ENCODE peak calls at places on chromosomes 12 and 14, in eight cellular contexts. K, J, C, L, T, P, X and Q are unnamed samples.

GRCh38 chr14:26200675-26201074 is 397.2 kb downstream of the NOVA1 start:
- DNase-seq in K (no peak), J (no peak), C (peak; percentile 32), L (no peak), T (no peak), P (no peak), X (no peak), Q (no peak)

GRCh38 chr12:124397807-124398577 is 103.1 kb downstream of the RFLNA start:
- DNase-seq in K (peak; percentile 58), J (no peak), C (no peak), L (no peak), T (peak; percentile 68), P (no peak), X (no peak), Q (no peak)

GRCh38 chr14:89198544-89199329 is 218.3 kb downstream of the FOXN3 start:
- DNase-seq in K (peak; percentile 49), J (no peak), C (no peak), L (no peak), T (no peak), P (no peak), X (no peak), Q (no peak)

GRCh38 chr12:51661836-51662235 is 70.8 kb downstream of the SCN8A start:
- DNase-seq in K (no peak), J (no peak), C (no peak), L (no peak), T (no peak), P (no peak), X (no peak), Q (no peak)

GRCh38 chr12:64091186-64091585 is 130.9 kb downstream of the KICS2 start:
- DNase-seq in K (no peak), J (no peak), C (no peak), L (no peak), T (no peak), P (no peak), X (no peak), Q (no peak)

GRCh38 chr14:55843718-55844403 is 263.9 kb downstream of the KTN1 start:
- DNase-seq in K (no peak), J (no peak), C (no peak), L (no peak), T (no peak), P (no peak), X (no peak), Q (no peak)

GRCh38 chr14:64990291-64990690 is 3.6 kb downstream of the FNTB start:
- DNase-seq in K (no peak), J (no peak), C (no peak), L (no peak), T (no peak), P (no peak), X (no peak), Q (no peak)

GRCh38 chr14:87908591-87908990 is 84.4 kb downstream of the GALC start:
- DNase-seq in K (no peak), J (no peak), C (no peak), L (no peak), T (no peak), P (peak; percentile 5), X (peak; percentile 8), Q (no peak)

GRCh38 chr12:113227169-113227568 is 5.9 kb downstream of the TPCN1 start:
- DNase-seq in K (no peak), J (no peak), C (no peak), L (no peak), T (peak; percentile 43), P (no peak), X (no peak), Q (no peak)

GRCh38 chr14:89337912-89338311 is 79.1 kb downstream of the FOXN3 start:
- DNase-seq in K (no peak), J (no peak), C (no peak), L (no peak), T (no peak), P (no peak), X (no peak), Q (peak; percentile 66)

GRCh38 chr14:62692490-62693106 is 352.7 kb downstream of the KCNH5 start:
- DNase-seq in K (no peak), J (no peak), C (peak; percentile 0), L (no peak), T (no peak), P (no peak), X (no peak), Q (no peak)

GRCh38 chr14:100844082-100844408 is 18.1 kb downstream of the MEG3 start:
- DNase-seq in K (no peak), J (no peak), C (no peak), L (no peak), T (peak; percentile 7), P (no peak), X (no peak), Q (no peak)

GRCh38 chr14:61569783-61570182 is 125.5 kb upstream of the HIF1A start:
- DNase-seq in K (no peak), J (no peak), C (peak; percentile 78), L (no peak), T (peak; percentile 66), P (no peak), X (no peak), Q (no peak)

GRCh38 chr14:92897922-92898599 is 24.9 kb upstream of the CHGA start:
- DNase-seq in K (no peak), J (no peak), C (no peak), L (no peak), T (no peak), P (no peak), X (peak; percentile 27), Q (no peak)

GRCh38 chr12:14901228-14901562 is 15.5 kb upstream of the MGP start:
- DNase-seq in K (no peak), J (no peak), C (no peak), L (no peak), T (no peak), P (no peak), X (no peak), Q (peak; percentile 33)

GRCh38 chr14:30528119-30528518 is 30.8 kb upstream of the G2E3 start:
- DNase-seq in K (no peak), J (no peak), C (no peak), L (no peak), T (no peak), P (no peak), X (no peak), Q (no peak)

GRCh38 chr12:68056300-68056699 is 67.1 kb downstream of the IFNG-AS1 start:
- DNase-seq in K (no peak), J (no peak), C (no peak), L (no peak), T (no peak), P (no peak), X (no peak), Q (no peak)

GRCh38 chr12:6639151-6639773 is 3.5 kb upstream of the LPAR5 start:
- DNase-seq in K (no peak), J (no peak), C (no peak), L (no peak), T (peak; percentile 50), P (no peak), X (no peak), Q (peak; percentile 36)

GRCh38 chr14:93042968-93043940 is 72.5 kb downstream of the ITPK1 start:
- DNase-seq in K (peak; percentile 90), J (no peak), C (peak; percentile 92), L (peak; percentile 87), T (peak; percentile 76), P (no peak), X (no peak), Q (peak; percentile 89)